ENCODE peak calls at places on chromosomes 4 and X, in five cellular contexts. One of them, this sample, is unnamed.

GRCh38 chrX:132017431-132018185 is 5.5 kb upstream of the STK26 start:
- DNase-seq in hepatocyte: no peak
- DNase-seq in prostate gland: no peak
- DNase-seq in lower lobe of right lung: no peak
- DNase-seq in IMR-90: no peak
- DNase-seq in this sample: no peak

GRCh38 chrX:10381218-10381617 is 224.4 kb downstream of the CLCN4 start:
- DNase-seq in IMR-90: no peak
- DNase-seq in lower lobe of right lung: no peak
- DNase-seq in hepatocyte: no peak
- DNase-seq in prostate gland: no peak
- DNase-seq in this sample: peak

GRCh38 chr4:38400946-38401345 is 263.1 kb upstream of the KLF3 start:
- DNase-seq in prostate gland: no peak
- DNase-seq in lower lobe of right lung: no peak
- DNase-seq in hepatocyte: no peak
- DNase-seq in IMR-90: no peak
- DNase-seq in this sample: no peak

GRCh38 chr4:37445023-37445422 is 200.5 kb downstream of the NWD2 start:
- DNase-seq in lower lobe of right lung: no peak
- DNase-seq in hepatocyte: no peak
- DNase-seq in prostate gland: no peak
- DNase-seq in IMR-90: no peak
- DNase-seq in this sample: no peak

GRCh38 chrX:46257451-46257879 is 287.8 kb downstream of the ZNF674 start:
- DNase-seq in hepatocyte: no peak
- DNase-seq in prostate gland: no peak
- DNase-seq in lower lobe of right lung: no peak
- DNase-seq in IMR-90: no peak
- DNase-seq in this sample: no peak

GRCh38 chr4:150155391-150155790 is 77.1 kb downstream of the DCLK2 start:
- DNase-seq in lower lobe of right lung: no peak
- DNase-seq in hepatocyte: no peak
- DNase-seq in IMR-90: no peak
- DNase-seq in prostate gland: no peak
- DNase-seq in this sample: no peak

GRCh38 chr4:164212134-164212533 is 541.8 kb upstream of the SMIM31 start:
- DNase-seq in hepatocyte: no peak
- DNase-seq in IMR-90: no peak
- DNase-seq in prostate gland: no peak
- DNase-seq in lower lobe of right lung: no peak
- DNase-seq in this sample: peak

GRCh38 chr4:184950117-184950830 is 68.0 kb upstream of the HELT start:
- DNase-seq in lower lobe of right lung: no peak
- DNase-seq in hepatocyte: no peak
- DNase-seq in prostate gland: no peak
- DNase-seq in IMR-90: no peak
- DNase-seq in this sample: no peak

GRCh38 chrX:10620121-10620699 is at the start of gene MID1:
- DNase-seq in prostate gland: peak
- DNase-seq in hepatocyte: peak
- DNase-seq in lower lobe of right lung: peak
- DNase-seq in IMR-90: peak
- DNase-seq in this sample: peak

GRCh38 chr4:82049294-82049693 is 324.5 kb downstream of the HNRNPD start:
- DNase-seq in lower lobe of right lung: no peak
- DNase-seq in hepatocyte: no peak
- DNase-seq in IMR-90: no peak
- DNase-seq in prostate gland: no peak
- DNase-seq in this sample: no peak

GRCh38 chrX:48897157-48897620 is 379 bp downstream of the TIMM17B start:
- DNase-seq in lower lobe of right lung: peak
- DNase-seq in prostate gland: peak
- DNase-seq in IMR-90: peak
- DNase-seq in hepatocyte: peak
- DNase-seq in this sample: peak

GRCh38 chr4:76233967-76234678 is 17.4 kb upstream of the FAM47E start:
- DNase-seq in lower lobe of right lung: peak
- DNase-seq in prostate gland: no peak
- DNase-seq in hepatocyte: no peak
- DNase-seq in IMR-90: no peak
- DNase-seq in this sample: no peak

GRCh38 chrX:119272882-119273806 is 37.1 kb downstream of the PGRMC1 start:
- DNase-seq in prostate gland: no peak
- DNase-seq in IMR-90: peak
- DNase-seq in lower lobe of right lung: peak
- DNase-seq in hepatocyte: peak
- DNase-seq in this sample: peak

GRCh38 chr4:129092636-129093172 is 635 bp downstream of the SCLT1 start:
- DNase-seq in IMR-90: peak
- DNase-seq in prostate gland: no peak
- DNase-seq in lower lobe of right lung: no peak
- DNase-seq in hepatocyte: peak
- DNase-seq in this sample: no peak

GRCh38 chr4:14877246-14878220 is 124.7 kb upstream of the CPEB2 start:
- DNase-seq in lower lobe of right lung: no peak
- DNase-seq in IMR-90: no peak
- DNase-seq in hepatocyte: no peak
- DNase-seq in prostate gland: no peak
- DNase-seq in this sample: no peak

GRCh38 chr4:143355540-143356217 is 19.0 kb downstream of the GAB1 start:
- DNase-seq in IMR-90: peak
- DNase-seq in lower lobe of right lung: no peak
- DNase-seq in hepatocyte: no peak
- DNase-seq in prostate gland: no peak
- DNase-seq in this sample: peak

GRCh38 chr4:155888171-155888570 is 15.3 kb upstream of the TDO2 start:
- DNase-seq in prostate gland: no peak
- DNase-seq in lower lobe of right lung: no peak
- DNase-seq in IMR-90: peak
- DNase-seq in hepatocyte: no peak
- DNase-seq in this sample: no peak

GRCh38 chr4:98030059-98030458 is 113.2 kb downstream of the STPG2 start:
- DNase-seq in prostate gland: no peak
- DNase-seq in hepatocyte: no peak
- DNase-seq in IMR-90: no peak
- DNase-seq in lower lobe of right lung: no peak
- DNase-seq in this sample: no peak

GRCh38 chr4:119025916-119026661 is 109.5 kb upstream of the MYOZ2 start:
- DNase-seq in prostate gland: peak
- DNase-seq in IMR-90: peak
- DNase-seq in lower lobe of right lung: no peak
- DNase-seq in hepatocyte: peak
- DNase-seq in this sample: peak

GRCh38 chrX:32155044-32155638 is 1056.2 kb downstream of the DMD start:
- DNase-seq in hepatocyte: no peak
- DNase-seq in IMR-90: no peak
- DNase-seq in prostate gland: no peak
- DNase-seq in lower lobe of right lung: no peak
- DNase-seq in this sample: no peak

GRCh38 chrX:24493740-24494543 is 28.9 kb downstream of the PDK3 start:
- DNase-seq in IMR-90: no peak
- DNase-seq in lower lobe of right lung: no peak
- DNase-seq in hepatocyte: peak
- DNase-seq in prostate gland: no peak
- DNase-seq in this sample: no peak

GRCh38 chr4:3512719-3513118 is 19.5 kb downstream of the LRPAP1 start:
- DNase-seq in hepatocyte: no peak
- DNase-seq in prostate gland: no peak
- DNase-seq in lower lobe of right lung: no peak
- DNase-seq in IMR-90: no peak
- DNase-seq in this sample: no peak

GRCh38 chr4:82789377-82789776 is 9.2 kb downstream of the SCD5 start:
- DNase-seq in lower lobe of right lung: no peak
- DNase-seq in prostate gland: no peak
- DNase-seq in IMR-90: no peak
- DNase-seq in hepatocyte: no peak
- DNase-seq in this sample: no peak

GRCh38 chrX:53547668-53548067 is 113.5 kb upstream of the HSD17B10 start:
- DNase-seq in IMR-90: no peak
- DNase-seq in prostate gland: no peak
- DNase-seq in lower lobe of right lung: no peak
- DNase-seq in hepatocyte: no peak
- DNase-seq in this sample: no peak

GRCh38 chr4:114911141-114911540 is 202.3 kb downstream of the NDST4 start:
- DNase-seq in lower lobe of right lung: no peak
- DNase-seq in prostate gland: no peak
- DNase-seq in hepatocyte: no peak
- DNase-seq in IMR-90: no peak
- DNase-seq in this sample: no peak

GRCh38 chr4:54289316-54289715 is 60.2 kb downstream of the PDGFRA start:
- DNase-seq in prostate gland: no peak
- DNase-seq in lower lobe of right lung: no peak
- DNase-seq in IMR-90: no peak
- DNase-seq in hepatocyte: no peak
- DNase-seq in this sample: no peak

GRCh38 chr4:35793045-35793722 is 451.1 kb downstream of the ARAP2 start:
- DNase-seq in prostate gland: no peak
- DNase-seq in IMR-90: no peak
- DNase-seq in lower lobe of right lung: no peak
- DNase-seq in hepatocyte: no peak
- DNase-seq in this sample: no peak

GRCh38 chr4:6199344-6199921 is 916 bp downstream of the JAKMIP1 start:
- DNase-seq in prostate gland: no peak
- DNase-seq in lower lobe of right lung: no peak
- DNase-seq in hepatocyte: peak
- DNase-seq in IMR-90: no peak
- DNase-seq in this sample: no peak

GRCh38 chr4:89719536-89719935 is 117.4 kb downstream of the SNCA start:
- DNase-seq in lower lobe of right lung: no peak
- DNase-seq in hepatocyte: no peak
- DNase-seq in IMR-90: no peak
- DNase-seq in prostate gland: no peak
- DNase-seq in this sample: no peak

GRCh38 chr4:168848112-168848511 is 161.9 kb downstream of the CBR4 start:
- DNase-seq in IMR-90: no peak
- DNase-seq in lower lobe of right lung: no peak
- DNase-seq in prostate gland: peak
- DNase-seq in hepatocyte: no peak
- DNase-seq in this sample: peak

GRCh38 chr4:42865572-42866189 is 26.8 kb upstream of the GRXCR1 start:
- DNase-seq in IMR-90: peak
- DNase-seq in prostate gland: peak
- DNase-seq in hepatocyte: peak
- DNase-seq in lower lobe of right lung: no peak
- DNase-seq in this sample: peak

GRCh38 chrX:40096395-40097091 is 1.2 kb downstream of the BCOR start:
- DNase-seq in IMR-90: peak
- DNase-seq in lower lobe of right lung: peak
- DNase-seq in prostate gland: peak
- DNase-seq in hepatocyte: peak
- DNase-seq in this sample: no peak

GRCh38 chr4:63620271-63620670 is 789.0 kb downstream of the TECRL start:
- DNase-seq in hepatocyte: no peak
- DNase-seq in prostate gland: no peak
- DNase-seq in IMR-90: no peak
- DNase-seq in lower lobe of right lung: no peak
- DNase-seq in this sample: no peak

DNA sequence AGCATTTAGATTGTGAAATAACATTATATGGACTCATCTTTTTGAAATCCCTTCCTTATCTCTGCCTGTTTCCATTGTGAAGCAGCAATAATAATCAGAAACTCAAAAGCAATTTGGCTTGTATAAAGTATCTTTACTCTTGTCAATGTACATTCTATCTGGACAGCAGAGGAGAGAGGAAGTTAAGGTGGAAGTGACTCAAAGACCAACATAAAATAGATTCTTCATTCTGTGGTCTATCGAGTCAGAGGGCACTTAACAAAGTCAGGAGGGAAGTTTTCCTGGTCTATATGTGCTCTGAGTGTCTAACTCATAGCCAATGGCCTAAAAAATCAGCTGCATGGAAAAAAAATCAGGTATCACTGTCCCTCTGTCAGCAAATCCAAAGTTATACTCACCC is 155.5 kb downstream of the EMCN start:
- DNase-seq in hepatocyte: no peak
- DNase-seq in IMR-90: peak
- DNase-seq in lower lobe of right lung: no peak
- DNase-seq in prostate gland: no peak
- DNase-seq in this sample: no peak
- H3K27ac ChIP-seq in hepatocyte: no peak
- H3K27ac ChIP-seq in IMR-90: no peak
- H3K27ac ChIP-seq in lower lobe of right lung: no peak
- H3K27ac ChIP-seq in prostate gland: no peak
- H3K27ac ChIP-seq in this sample: no peak

GRCh38 chr4:85762204-85762884 is 287.4 kb downstream of the ARHGAP24 start:
- DNase-seq in prostate gland: no peak
- DNase-seq in IMR-90: peak
- DNase-seq in hepatocyte: no peak
- DNase-seq in lower lobe of right lung: no peak
- DNase-seq in this sample: no peak
- H3K27ac ChIP-seq in prostate gland: no peak
- H3K27ac ChIP-seq in IMR-90: peak
- H3K27ac ChIP-seq in hepatocyte: peak
- H3K27ac ChIP-seq in lower lobe of right lung: peak
- H3K27ac ChIP-seq in this sample: no peak

GRCh38 chr4:80126435-80126834 is 53.4 kb upstream of the ANTXR2 start:
- DNase-seq in lower lobe of right lung: no peak
- DNase-seq in hepatocyte: no peak
- DNase-seq in IMR-90: no peak
- DNase-seq in prostate gland: no peak
- DNase-seq in this sample: no peak

GRCh38 chr4:80127870-80128419 is 54.9 kb upstream of the ANTXR2 start:
- DNase-seq in IMR-90: no peak
- DNase-seq in prostate gland: no peak
- DNase-seq in lower lobe of right lung: no peak
- DNase-seq in hepatocyte: no peak
- DNase-seq in this sample: no peak

GRCh38 chr4:80129785-80130184 is 56.8 kb upstream of the ANTXR2 start:
- DNase-seq in prostate gland: no peak
- DNase-seq in IMR-90: no peak
- DNase-seq in hepatocyte: no peak
- DNase-seq in lower lobe of right lung: no peak
- DNase-seq in this sample: no peak

GRCh38 chr4:80125252-80126177 is 52.5 kb upstream of the ANTXR2 start:
- DNase-seq in lower lobe of right lung: no peak
- DNase-seq in IMR-90: peak
- DNase-seq in prostate gland: peak
- DNase-seq in hepatocyte: no peak
- DNase-seq in this sample: peak

GRCh38 chr4:80128941-80129340 is 55.9 kb upstream of the ANTXR2 start:
- DNase-seq in IMR-90: no peak
- DNase-seq in lower lobe of right lung: no peak
- DNase-seq in hepatocyte: no peak
- DNase-seq in prostate gland: no peak
- DNase-seq in this sample: no peak
- H3K27ac ChIP-seq in IMR-90: no peak
- H3K27ac ChIP-seq in lower lobe of right lung: no peak
- H3K27ac ChIP-seq in hepatocyte: no peak
- H3K27ac ChIP-seq in prostate gland: no peak
- H3K27ac ChIP-seq in this sample: no peak

GRCh38 chr4:148200960-148201359 is 241.3 kb downstream of the NR3C2 start:
- DNase-seq in prostate gland: no peak
- DNase-seq in lower lobe of right lung: no peak
- DNase-seq in IMR-90: peak
- DNase-seq in hepatocyte: no peak
- DNase-seq in this sample: no peak
- H3K27ac ChIP-seq in prostate gland: no peak
- H3K27ac ChIP-seq in lower lobe of right lung: no peak
- H3K27ac ChIP-seq in IMR-90: no peak
- H3K27ac ChIP-seq in hepatocyte: no peak
- H3K27ac ChIP-seq in this sample: no peak